ENCODE peak calls at places on chromosomes 7 and 10, in seven cellular contexts. U, E, D, T, W, I and O are unnamed samples.

GRCh38 chr10:34575882-34576281 is 239.2 kb downstream of the PARD3 start:
- DNase-seq in U (no peak), T (no peak), D (no peak), E (no peak), I (no peak), W (no peak), O (no peak)

GRCh38 chr10:43188702-43189101 is 50.5 kb downstream of the CSGALNACT2 start:
- DNase-seq in W (no peak), U (peak; percentile 85), E (no peak), T (no peak), D (no peak), I (no peak), O (no peak)

GRCh38 chr7:42025635-42026375 is 211.2 kb downstream of the GLI3 start:
- DNase-seq in I (no peak), W (no peak), U (no peak), D (no peak), T (no peak), E (no peak), O (no peak)

GRCh38 chr10:50613150-50613549 is 10.6 kb downstream of the SGMS1 start:
- DNase-seq in I (no peak), T (no peak), D (no peak), E (no peak), W (no peak), U (no peak), O (no peak)

GRCh38 chr7:149144996-149145850 is 2.0 kb upstream of the ZNF398 start:
- DNase-seq in D (no peak), T (no peak), I (no peak), U (no peak), E (no peak), W (no peak), O (no peak)

GRCh38 chr7:140298213-140298612 is 100.1 kb downstream of the SLC37A3 start:
- DNase-seq in T (no peak), U (no peak), D (no peak), E (no peak), I (no peak), W (no peak), O (no peak)

GRCh38 chr7:111090834-111091233 is at the start of gene LRRN3:
- DNase-seq in D (peak; percentile 4), E (no peak), T (peak; percentile 91), U (peak; percentile 84), W (no peak), I (no peak), O (peak; percentile 38)

GRCh38 chr7:18049262-18049661 is 21.6 kb upstream of the PRPS1L1 start:
- DNase-seq in I (no peak), W (no peak), E (no peak), U (no peak), D (no peak), T (no peak), O (no peak)

GRCh38 chr7:101124376-101125056 is 2.4 kb upstream of the SERPINE1 start:
- DNase-seq in U (peak; percentile 88), I (no peak), D (no peak), E (no peak), W (peak; percentile 47), T (no peak), O (no peak)

GRCh38 chr10:61188691-61189090 is 244.7 kb upstream of the RHOBTB1 start:
- DNase-seq in W (no peak), U (no peak), E (no peak), I (no peak), T (no peak), D (no peak), O (no peak)

GRCh38 chr10:76553231-76553630 is 1084.4 kb downstream of the KCNMA1 start:
- DNase-seq in W (no peak), U (no peak), I (peak; percentile 2), D (no peak), E (no peak), T (no peak), O (no peak)

GRCh38 chr7:68321076-68321639 is 1277.1 kb upstream of the AUTS2 start:
- DNase-seq in T (peak; percentile 17), U (peak; percentile 19), D (no peak), I (peak; percentile 81), E (no peak), W (no peak), O (no peak)

GRCh38 chr7:148972360-148972759 is 55.9 kb downstream of the PDIA4 start:
- DNase-seq in T (no peak), I (no peak), W (peak; percentile 39), D (no peak), E (peak; percentile 29), U (no peak), O (no peak)

GRCh38 chr7:72444023-72444776 is 32.1 kb upstream of the CALN1 start:
- DNase-seq in W (peak; percentile 34), T (no peak), I (peak; percentile 56), U (no peak), D (no peak), E (no peak), O (no peak)

GRCh38 chr7:327991-328702 is 38.2 kb downstream of the FOXL3 start:
- DNase-seq in I (no peak), T (no peak), U (no peak), D (no peak), W (no peak), E (no peak), O (no peak)

GRCh38 chr10:24007359-24007758 is 201.6 kb upstream of the KIAA1217 start:
- DNase-seq in U (no peak), D (no peak), T (no peak), W (no peak), I (no peak), E (no peak), O (no peak)

GRCh38 chr10:25694206-25694933 is 239.7 kb upstream of the MYO3A start:
- DNase-seq in E (no peak), W (no peak), I (no peak), D (no peak), U (no peak), T (no peak), O (peak; percentile 53)

GRCh38 chr7:71132521-71133231 is 732 bp downstream of the GALNT17 start:
- DNase-seq in U (no peak), D (no peak), I (no peak), T (peak; percentile 43), E (no peak), W (no peak), O (no peak)

GRCh38 chr10:130399425-130399950 is 263.3 kb downstream of the GLRX3 start:
- DNase-seq in E (peak; percentile 58), U (no peak), T (no peak), D (no peak), W (no peak), I (no peak), O (no peak)

GRCh38 chr10:97690138-97690537 is 3.1 kb upstream of the AVPI1 start:
- DNase-seq in U (peak; percentile 25), T (no peak), D (no peak), I (no peak), W (no peak), E (peak; percentile 15), O (no peak)